ENCODE peak calls at places on chromosome 16, in four cellular contexts. One of them, this sample, is unnamed.

GRCh38 chr16:56852968-56853367 is 12.0 kb upstream of the SLC12A3 start:
- DNase-seq in K562: no peak
- DNase-seq in HepG2: no peak
- DNase-seq in A549: no peak
- DNase-seq in this sample: no peak

GRCh38 chr16:85312642-85313540 is 200.6 kb upstream of the CIBAR2 start:
- DNase-seq in A549: no peak
- DNase-seq in K562: no peak
- DNase-seq in HepG2: no peak
- DNase-seq in this sample: no peak

GRCh38 chr16:72989203-72989991 is 58.5 kb downstream of the ZFHX3 start:
- DNase-seq in K562: no peak
- DNase-seq in HepG2: no peak
- DNase-seq in A549: no peak
- DNase-seq in this sample: no peak

GRCh38 chr16:85170066-85171003 is 58.1 kb upstream of the CIBAR2 start:
- DNase-seq in K562: no peak
- DNase-seq in A549: no peak
- DNase-seq in HepG2: no peak
- DNase-seq in this sample: no peak

GRCh38 chr16:8377864-8378263 is 212.4 kb downstream of the TMEM114 start:
- DNase-seq in A549: no peak
- DNase-seq in K562: no peak
- DNase-seq in HepG2: no peak
- DNase-seq in this sample: no peak

GRCh38 chr16:31461921-31462804 is 2.9 kb downstream of the ARMC5 start:
- DNase-seq in HepG2: no peak
- DNase-seq in A549: no peak
- DNase-seq in K562: no peak
- DNase-seq in this sample: no peak

GRCh38 chr16:78407191-78407590 is 307.7 kb downstream of the WWOX start:
- DNase-seq in A549: no peak
- DNase-seq in K562: no peak
- DNase-seq in HepG2: no peak
- DNase-seq in this sample: no peak

GRCh38 chr16:85871756-85872155 is 27.2 kb upstream of the IRF8 start:
- DNase-seq in A549: no peak
- DNase-seq in HepG2: no peak
- DNase-seq in K562: no peak
- DNase-seq in this sample: no peak

GRCh38 chr16:57013268-57013667 is 23.9 kb downstream of the NLRC5 start:
- DNase-seq in K562: no peak
- DNase-seq in A549: no peak
- DNase-seq in HepG2: no peak
- DNase-seq in this sample: no peak

GRCh38 chr16:76500006-76500405 is 222.8 kb downstream of the CNTNAP4 start:
- DNase-seq in K562: no peak
- DNase-seq in HepG2: no peak
- DNase-seq in A549: no peak
- DNase-seq in this sample: no peak

GRCh38 chr16:8590161-8590688 is at the start of gene TMEM114:
- DNase-seq in K562: no peak
- DNase-seq in A549: no peak
- DNase-seq in HepG2: no peak
- DNase-seq in this sample: peak; percentile 62

GRCh38 chr16:569445-570254 is at the start of gene PIGQ:
- DNase-seq in A549: peak; percentile 81
- DNase-seq in HepG2: peak; percentile 70
- DNase-seq in K562: peak; percentile 84
- DNase-seq in this sample: peak; percentile 80

GRCh38 chr16:14244344-14245010 is 173.4 kb downstream of the MRTFB start:
- DNase-seq in K562: no peak
- DNase-seq in A549: no peak
- DNase-seq in HepG2: no peak
- DNase-seq in this sample: no peak

GRCh38 chr16:314351-314750 is 31.4 kb downstream of the PDIA2 start:
- DNase-seq in A549: no peak
- DNase-seq in HepG2: no peak
- DNase-seq in K562: no peak
- DNase-seq in this sample: no peak

GRCh38 chr16:57264950-57265371 is 19.5 kb downstream of the PLLP start:
- DNase-seq in A549: no peak
- DNase-seq in K562: no peak
- DNase-seq in HepG2: no peak
- DNase-seq in this sample: no peak

GRCh38 chr16:84633622-84634021 is 14.7 kb upstream of the KLHL36 start:
- DNase-seq in HepG2: no peak
- DNase-seq in K562: no peak
- DNase-seq in A549: no peak
- DNase-seq in this sample: no peak

GRCh38 chr16:30340621-30341020 is 14.5 kb downstream of the CD2BP2 start:
- DNase-seq in HepG2: no peak
- DNase-seq in K562: no peak
- DNase-seq in A549: no peak
- DNase-seq in this sample: no peak

GRCh38 chr16:84878770-84879169 is 59.0 kb downstream of the CRISPLD2 start:
- DNase-seq in A549: no peak
- DNase-seq in HepG2: no peak
- DNase-seq in K562: no peak
- DNase-seq in this sample: no peak

GRCh38 chr16:84042879-84043485 is 387 bp upstream of the SLC38A8 start:
- DNase-seq in HepG2: no peak
- DNase-seq in K562: peak; percentile 56
- DNase-seq in A549: no peak
- DNase-seq in this sample: peak; percentile 46

GRCh38 chr16:28280881-28281836 is 11.2 kb upstream of the SBK1 start:
- DNase-seq in A549: no peak
- DNase-seq in HepG2: no peak
- DNase-seq in K562: no peak
- DNase-seq in this sample: no peak

GRCh38 chr16:55495616-55496289 is 13.1 kb upstream of the LPCAT2 start:
- DNase-seq in HepG2: peak; percentile 65
- DNase-seq in A549: no peak
- DNase-seq in K562: no peak
- DNase-seq in this sample: no peak

GRCh38 chr16:69410285-69410990 is 14.0 kb upstream of the CYB5B start:
- DNase-seq in A549: peak; percentile 33
- DNase-seq in K562: no peak
- DNase-seq in HepG2: no peak
- DNase-seq in this sample: no peak

GRCh38 chr16:27481282-27481934 is 68.3 kb downstream of the GTF3C1 start:
- DNase-seq in A549: no peak
- DNase-seq in K562: no peak
- DNase-seq in HepG2: no peak
- DNase-seq in this sample: no peak

GRCh38 chr16:457732-458400 is 32.4 kb downstream of the RAB11FIP3 start:
- DNase-seq in HepG2: no peak
- DNase-seq in K562: no peak
- DNase-seq in A549: no peak
- DNase-seq in this sample: no peak

GRCh38 chr16:11045441-11045840 is 101.1 kb downstream of the CLEC16A start:
- DNase-seq in K562: no peak
- DNase-seq in HepG2: no peak
- DNase-seq in A549: no peak
- DNase-seq in this sample: no peak

GRCh38 chr16:5678371-5678770 is 580.8 kb upstream of the EEF2KMT start:
- DNase-seq in HepG2: no peak
- DNase-seq in A549: no peak
- DNase-seq in K562: peak; percentile 15
- DNase-seq in this sample: no peak

DNA sequence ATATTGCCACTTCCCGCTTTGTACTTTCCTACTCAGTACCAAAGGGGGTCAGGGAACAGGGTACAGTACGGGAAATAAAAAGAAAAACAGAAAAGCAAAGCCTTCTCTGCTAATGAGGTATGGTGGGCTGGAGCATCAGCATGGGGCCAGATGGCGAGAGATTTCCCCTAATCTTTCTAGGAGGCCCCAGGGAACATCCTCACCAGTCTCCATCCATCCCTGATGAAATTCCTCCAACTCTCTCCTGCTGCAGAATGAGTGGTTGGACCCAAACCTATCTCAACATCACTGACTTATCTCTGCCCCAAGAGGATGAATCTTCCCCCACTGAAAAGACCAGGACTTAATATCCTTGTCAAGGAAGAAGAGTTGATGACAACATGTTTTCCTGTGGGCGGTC is 185.6 kb downstream of the C16orf78 start:
- DNase-seq in K562: no peak
- DNase-seq in A549: no peak
- DNase-seq in HepG2: no peak
- DNase-seq in this sample: no peak
- TF ChIP-seq MAX in K562: no peak
- TF ChIP-seq MAX in A549: no peak
- TF ChIP-seq MAX in HepG2: no peak
- TF ChIP-seq MAX in this sample: no peak

DNA sequence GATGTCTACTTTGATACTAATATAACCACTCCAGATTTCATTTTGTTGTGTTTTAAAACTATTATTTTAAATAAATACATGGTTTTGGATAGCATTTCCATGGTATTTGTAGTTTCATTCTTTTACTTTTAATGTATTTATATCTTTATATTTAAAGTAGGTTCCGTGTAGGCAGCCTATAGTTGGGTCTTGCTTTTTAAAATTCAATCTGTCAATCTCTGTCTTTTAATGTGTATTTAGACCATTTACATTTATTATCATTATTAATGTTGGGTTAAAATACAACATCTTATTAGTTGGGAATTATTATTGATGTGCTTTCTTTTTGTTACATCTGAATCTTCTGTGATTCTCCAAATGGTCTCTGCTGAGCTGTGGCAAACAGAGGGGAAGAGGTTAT is 412.1 kb downstream of the NPIPA7 start:
- DNase-seq in K562: no peak
- DNase-seq in HepG2: no peak
- DNase-seq in A549: no peak
- DNase-seq in this sample: no peak
- TF ChIP-seq HMGXB4 in K562: no peak
- TF ChIP-seq HMGXB4 in HepG2: no peak
- TF ChIP-seq HMGXB4 in A549: no peak
- TF ChIP-seq HMGXB4 in this sample: no peak

GRCh38 chr16:54123766-54124165 is 162.8 kb downstream of the IRX3 start:
- DNase-seq in HepG2: no peak
- DNase-seq in K562: no peak
- DNase-seq in A549: no peak
- DNase-seq in this sample: no peak

GRCh38 chr16:54126907-54127306 is 159.7 kb downstream of the IRX3 start:
- DNase-seq in K562: no peak
- DNase-seq in A549: no peak
- DNase-seq in HepG2: no peak
- DNase-seq in this sample: no peak

GRCh38 chr16:54125751-54126655 is 160.6 kb downstream of the IRX3 start:
- DNase-seq in K562: no peak
- DNase-seq in A549: no peak
- DNase-seq in HepG2: no peak
- DNase-seq in this sample: no peak

GRCh38 chr16:54129810-54130209 is 156.8 kb downstream of the IRX3 start:
- DNase-seq in K562: no peak
- DNase-seq in HepG2: no peak
- DNase-seq in A549: no peak
- DNase-seq in this sample: no peak

DNA sequence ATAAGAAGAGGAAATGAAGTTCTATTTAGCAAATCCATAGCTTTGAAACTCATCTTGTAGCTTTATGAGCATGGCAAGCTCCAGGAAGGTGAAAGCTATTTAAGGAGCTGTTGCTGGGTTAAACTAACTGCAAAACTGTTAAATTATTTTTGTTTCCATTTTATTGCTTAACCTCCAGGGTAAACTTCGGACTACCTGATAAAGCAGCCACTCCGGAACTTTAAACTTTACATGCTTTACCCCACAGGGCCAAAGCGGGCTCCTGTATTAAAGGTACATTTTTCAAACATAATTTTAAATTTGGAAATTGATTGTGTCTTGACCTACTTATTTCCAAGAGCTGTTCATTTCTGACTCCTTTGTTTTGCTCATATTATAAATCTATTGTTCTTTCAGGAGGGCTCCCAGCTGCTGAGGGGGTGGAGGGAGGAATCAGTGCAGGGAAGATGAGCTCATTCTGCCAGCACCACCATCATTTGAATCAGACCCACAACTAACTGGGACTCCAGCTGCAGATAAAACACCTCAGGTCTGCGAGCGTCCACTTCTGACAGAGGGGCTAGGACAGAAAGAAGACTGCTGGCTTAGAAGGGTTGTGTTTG is 157.9 kb downstream of the IRX3 start:
- DNase-seq in HepG2: no peak
- DNase-seq in K562: no peak
- DNase-seq in A549: no peak
- DNase-seq in this sample: no peak
- TF ChIP-seq MAX in HepG2: no peak
- TF ChIP-seq MAX in K562: no peak
- TF ChIP-seq MAX in A549: no peak
- TF ChIP-seq MAX in this sample: no peak

DNA sequence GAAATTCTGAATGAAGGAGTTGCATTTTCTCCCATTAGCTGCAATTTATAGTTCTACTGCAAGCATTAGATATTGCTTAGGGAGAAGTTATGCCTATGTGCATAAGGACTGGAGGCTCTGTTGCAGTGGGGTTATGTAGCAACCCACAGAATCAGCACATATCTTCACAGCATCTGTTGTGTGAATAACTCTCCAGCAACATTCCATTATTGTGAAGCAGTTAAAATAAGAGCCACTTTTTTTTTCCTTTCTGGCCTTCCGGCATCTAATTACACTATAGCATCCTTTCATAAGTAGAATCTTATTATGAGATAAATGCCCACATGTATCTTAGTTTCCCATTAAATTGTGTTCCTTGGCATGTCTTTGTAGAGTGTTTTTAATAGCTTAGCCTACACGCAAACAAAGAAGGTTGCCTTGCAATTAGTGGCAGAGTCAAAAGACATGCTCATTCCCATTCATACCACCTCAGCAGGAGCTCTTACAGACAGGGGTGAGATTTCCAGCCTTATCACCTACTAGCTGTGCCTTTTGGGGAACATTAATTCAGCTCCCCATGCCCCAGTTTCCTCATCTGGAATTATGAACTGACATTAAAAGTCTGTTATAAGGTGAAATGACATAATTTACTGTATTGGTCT is 596.0 kb upstream of the GOT2 start:
- DNase-seq in HepG2: no peak
- DNase-seq in K562: no peak
- DNase-seq in A549: no peak
- DNase-seq in this sample: no peak
- TF ChIP-seq HMGXB4 in HepG2: no peak
- TF ChIP-seq HMGXB4 in K562: no peak
- TF ChIP-seq HMGXB4 in A549: no peak
- TF ChIP-seq HMGXB4 in this sample: no peak

This sample was measured in WTC11.